ENCODE peak calls at places on chromosomes 6 and 20, in eight cellular contexts. One of them, this sample, is unnamed.

GRCh38 chr6:168637853-168638252 is 196.9 kb downstream of the SMOC2 start:
- DNase-seq in activated effector memory CD4-positive, alpha-beta T cell treated with Interleukin-2 at 50 U/mL for 16 hours: no peak
- DNase-seq in iris pigment epithelial cell: no peak
- DNase-seq in colonic mucosa: peak
- DNase-seq in glutamatergic neuron: no peak
- DNase-seq in head of caudate nucleus: no peak
- DNase-seq in amygdala: no peak
- DNase-seq in T-cell: no peak
- DNase-seq in this sample: no peak

GRCh38 chr20:20931632-20932031 is 174.5 kb downstream of the LINC00237 start:
- DNase-seq in activated effector memory CD4-positive, alpha-beta T cell treated with Interleukin-2 at 50 U/mL for 16 hours: no peak
- DNase-seq in iris pigment epithelial cell: no peak
- DNase-seq in colonic mucosa: no peak
- DNase-seq in glutamatergic neuron: no peak
- DNase-seq in head of caudate nucleus: no peak
- DNase-seq in amygdala: no peak
- DNase-seq in T-cell: no peak
- DNase-seq in this sample: no peak

GRCh38 chr20:1326031-1326930 is 2.7 kb downstream of the SDCBP2 start:
- DNase-seq in activated effector memory CD4-positive, alpha-beta T cell treated with Interleukin-2 at 50 U/mL for 16 hours: no peak
- DNase-seq in iris pigment epithelial cell: peak
- DNase-seq in colonic mucosa: peak
- DNase-seq in glutamatergic neuron: no peak
- DNase-seq in head of caudate nucleus: peak
- DNase-seq in amygdala: no peak
- DNase-seq in T-cell: no peak
- DNase-seq in this sample: no peak

GRCh38 chr6:38508894-38509293 is 130.8 kb downstream of the BTBD9 start:
- DNase-seq in activated effector memory CD4-positive, alpha-beta T cell treated with Interleukin-2 at 50 U/mL for 16 hours: no peak
- DNase-seq in iris pigment epithelial cell: peak
- DNase-seq in colonic mucosa: no peak
- DNase-seq in glutamatergic neuron: no peak
- DNase-seq in head of caudate nucleus: no peak
- DNase-seq in amygdala: no peak
- DNase-seq in T-cell: no peak
- DNase-seq in this sample: no peak

GRCh38 chr6:52642381-52642780 is 28.5 kb upstream of the TMEM14A start:
- DNase-seq in activated effector memory CD4-positive, alpha-beta T cell treated with Interleukin-2 at 50 U/mL for 16 hours: no peak
- DNase-seq in iris pigment epithelial cell: no peak
- DNase-seq in colonic mucosa: no peak
- DNase-seq in glutamatergic neuron: no peak
- DNase-seq in head of caudate nucleus: no peak
- DNase-seq in amygdala: no peak
- DNase-seq in T-cell: no peak
- DNase-seq in this sample: no peak

GRCh38 chr6:44668391-44668930 is 281.0 kb downstream of the CDC5L start:
- DNase-seq in activated effector memory CD4-positive, alpha-beta T cell treated with Interleukin-2 at 50 U/mL for 16 hours: no peak
- DNase-seq in iris pigment epithelial cell: no peak
- DNase-seq in colonic mucosa: peak
- DNase-seq in glutamatergic neuron: no peak
- DNase-seq in head of caudate nucleus: no peak
- DNase-seq in amygdala: no peak
- DNase-seq in T-cell: no peak
- DNase-seq in this sample: no peak

GRCh38 chr20:6492396-6493055 is 275.0 kb upstream of the BMP2 start:
- DNase-seq in activated effector memory CD4-positive, alpha-beta T cell treated with Interleukin-2 at 50 U/mL for 16 hours: no peak
- DNase-seq in iris pigment epithelial cell: peak
- DNase-seq in colonic mucosa: peak
- DNase-seq in glutamatergic neuron: no peak
- DNase-seq in head of caudate nucleus: no peak
- DNase-seq in amygdala: peak
- DNase-seq in T-cell: no peak
- DNase-seq in this sample: no peak

GRCh38 chr6:132818404-132819359 is 4.3 kb downstream of the RPS12 start:
- DNase-seq in activated effector memory CD4-positive, alpha-beta T cell treated with Interleukin-2 at 50 U/mL for 16 hours: no peak
- DNase-seq in iris pigment epithelial cell: peak
- DNase-seq in colonic mucosa: no peak
- DNase-seq in glutamatergic neuron: no peak
- DNase-seq in head of caudate nucleus: no peak
- DNase-seq in amygdala: no peak
- DNase-seq in T-cell: no peak
- DNase-seq in this sample: no peak

GRCh38 chr20:57847104-57847503 is 137.3 kb upstream of the PMEPA1 start:
- DNase-seq in activated effector memory CD4-positive, alpha-beta T cell treated with Interleukin-2 at 50 U/mL for 16 hours: no peak
- DNase-seq in iris pigment epithelial cell: no peak
- DNase-seq in colonic mucosa: no peak
- DNase-seq in glutamatergic neuron: no peak
- DNase-seq in head of caudate nucleus: no peak
- DNase-seq in amygdala: no peak
- DNase-seq in T-cell: no peak
- DNase-seq in this sample: no peak

GRCh38 chr6:141313986-141314385 is 818.7 kb upstream of the GJE1 start:
- DNase-seq in activated effector memory CD4-positive, alpha-beta T cell treated with Interleukin-2 at 50 U/mL for 16 hours: no peak
- DNase-seq in iris pigment epithelial cell: no peak
- DNase-seq in colonic mucosa: no peak
- DNase-seq in glutamatergic neuron: no peak
- DNase-seq in head of caudate nucleus: no peak
- DNase-seq in amygdala: no peak
- DNase-seq in T-cell: no peak
- DNase-seq in this sample: no peak

GRCh38 chr6:169665289-169665688 is 36.5 kb downstream of the WDR27 start:
- DNase-seq in activated effector memory CD4-positive, alpha-beta T cell treated with Interleukin-2 at 50 U/mL for 16 hours: no peak
- DNase-seq in iris pigment epithelial cell: no peak
- DNase-seq in colonic mucosa: no peak
- DNase-seq in glutamatergic neuron: no peak
- DNase-seq in head of caudate nucleus: no peak
- DNase-seq in amygdala: no peak
- DNase-seq in T-cell: no peak
- DNase-seq in this sample: no peak

GRCh38 chr20:53652859-53653520 is 59.4 kb upstream of the ZNF217 start:
- DNase-seq in activated effector memory CD4-positive, alpha-beta T cell treated with Interleukin-2 at 50 U/mL for 16 hours: no peak
- DNase-seq in iris pigment epithelial cell: no peak
- DNase-seq in colonic mucosa: no peak
- DNase-seq in glutamatergic neuron: no peak
- DNase-seq in head of caudate nucleus: no peak
- DNase-seq in amygdala: no peak
- DNase-seq in T-cell: no peak
- DNase-seq in this sample: no peak

GRCh38 chr6:95847061-95847460 is 168.7 kb upstream of the FUT9 start:
- DNase-seq in activated effector memory CD4-positive, alpha-beta T cell treated with Interleukin-2 at 50 U/mL for 16 hours: no peak
- DNase-seq in iris pigment epithelial cell: no peak
- DNase-seq in colonic mucosa: no peak
- DNase-seq in glutamatergic neuron: no peak
- DNase-seq in head of caudate nucleus: no peak
- DNase-seq in amygdala: no peak
- DNase-seq in T-cell: no peak
- DNase-seq in this sample: no peak

GRCh38 chr20:44990425-44990824 is 24.1 kb downstream of the STK4 start:
- DNase-seq in activated effector memory CD4-positive, alpha-beta T cell treated with Interleukin-2 at 50 U/mL for 16 hours: no peak
- DNase-seq in iris pigment epithelial cell: peak
- DNase-seq in colonic mucosa: no peak
- DNase-seq in glutamatergic neuron: no peak
- DNase-seq in head of caudate nucleus: no peak
- DNase-seq in amygdala: no peak
- DNase-seq in T-cell: no peak
- DNase-seq in this sample: no peak

GRCh38 chr6:36933102-36933501 is 21.4 kb upstream of the PI16 start:
- DNase-seq in activated effector memory CD4-positive, alpha-beta T cell treated with Interleukin-2 at 50 U/mL for 16 hours: no peak
- DNase-seq in iris pigment epithelial cell: peak
- DNase-seq in colonic mucosa: no peak
- DNase-seq in glutamatergic neuron: no peak
- DNase-seq in head of caudate nucleus: no peak
- DNase-seq in amygdala: no peak
- DNase-seq in T-cell: no peak
- DNase-seq in this sample: no peak

GRCh38 chr6:129694036-129694435 is 15.9 kb downstream of the ARHGAP18 start:
- DNase-seq in activated effector memory CD4-positive, alpha-beta T cell treated with Interleukin-2 at 50 U/mL for 16 hours: no peak
- DNase-seq in iris pigment epithelial cell: no peak
- DNase-seq in colonic mucosa: no peak
- DNase-seq in glutamatergic neuron: no peak
- DNase-seq in head of caudate nucleus: no peak
- DNase-seq in amygdala: no peak
- DNase-seq in T-cell: no peak
- DNase-seq in this sample: no peak

GRCh38 chr20:59743767-59744485 is 139.6 kb downstream of the PHACTR3 start:
- DNase-seq in activated effector memory CD4-positive, alpha-beta T cell treated with Interleukin-2 at 50 U/mL for 16 hours: no peak
- DNase-seq in iris pigment epithelial cell: no peak
- DNase-seq in colonic mucosa: peak
- DNase-seq in glutamatergic neuron: peak
- DNase-seq in head of caudate nucleus: peak
- DNase-seq in amygdala: no peak
- DNase-seq in T-cell: no peak
- DNase-seq in this sample: no peak

GRCh38 chr6:148779142-148779562 is 32.3 kb downstream of the UST start:
- DNase-seq in activated effector memory CD4-positive, alpha-beta T cell treated with Interleukin-2 at 50 U/mL for 16 hours: no peak
- DNase-seq in iris pigment epithelial cell: peak
- DNase-seq in colonic mucosa: no peak
- DNase-seq in glutamatergic neuron: no peak
- DNase-seq in head of caudate nucleus: no peak
- DNase-seq in amygdala: no peak
- DNase-seq in T-cell: no peak
- DNase-seq in this sample: no peak

GRCh38 chr6:17393335-17394191 is at the start of gene CAP2:
- DNase-seq in activated effector memory CD4-positive, alpha-beta T cell treated with Interleukin-2 at 50 U/mL for 16 hours: no peak
- DNase-seq in iris pigment epithelial cell: peak
- DNase-seq in colonic mucosa: peak
- DNase-seq in glutamatergic neuron: peak
- DNase-seq in head of caudate nucleus: peak
- DNase-seq in amygdala: peak
- DNase-seq in T-cell: no peak
- DNase-seq in this sample: peak

GRCh38 chr20:51094221-51094620 is 71.3 kb upstream of the KCNG1 start:
- DNase-seq in activated effector memory CD4-positive, alpha-beta T cell treated with Interleukin-2 at 50 U/mL for 16 hours: no peak
- DNase-seq in iris pigment epithelial cell: no peak
- DNase-seq in colonic mucosa: no peak
- DNase-seq in glutamatergic neuron: no peak
- DNase-seq in head of caudate nucleus: no peak
- DNase-seq in amygdala: no peak
- DNase-seq in T-cell: no peak
- DNase-seq in this sample: no peak

GRCh38 chr6:38498085-38498484 is 141.6 kb downstream of the BTBD9 start:
- DNase-seq in activated effector memory CD4-positive, alpha-beta T cell treated with Interleukin-2 at 50 U/mL for 16 hours: no peak
- DNase-seq in iris pigment epithelial cell: no peak
- DNase-seq in colonic mucosa: no peak
- DNase-seq in glutamatergic neuron: no peak
- DNase-seq in head of caudate nucleus: no peak
- DNase-seq in amygdala: no peak
- DNase-seq in T-cell: no peak
- DNase-seq in this sample: no peak

GRCh38 chr6:150586850-150587359 is 12.8 kb upstream of the PLEKHG1 start:
- DNase-seq in activated effector memory CD4-positive, alpha-beta T cell treated with Interleukin-2 at 50 U/mL for 16 hours: no peak
- DNase-seq in iris pigment epithelial cell: no peak
- DNase-seq in colonic mucosa: no peak
- DNase-seq in glutamatergic neuron: no peak
- DNase-seq in head of caudate nucleus: no peak
- DNase-seq in amygdala: no peak
- DNase-seq in T-cell: no peak
- DNase-seq in this sample: no peak

GRCh38 chr6:41568585-41569384 is 22.6 kb downstream of the FOXP4 start:
- DNase-seq in activated effector memory CD4-positive, alpha-beta T cell treated with Interleukin-2 at 50 U/mL for 16 hours: no peak
- DNase-seq in iris pigment epithelial cell: peak
- DNase-seq in colonic mucosa: no peak
- DNase-seq in glutamatergic neuron: no peak
- DNase-seq in head of caudate nucleus: no peak
- DNase-seq in amygdala: no peak
- DNase-seq in T-cell: no peak
- DNase-seq in this sample: no peak

GRCh38 chr6:65999288-65999791 is 292.3 kb upstream of the EYS start:
- DNase-seq in activated effector memory CD4-positive, alpha-beta T cell treated with Interleukin-2 at 50 U/mL for 16 hours: no peak
- DNase-seq in iris pigment epithelial cell: no peak
- DNase-seq in colonic mucosa: no peak
- DNase-seq in glutamatergic neuron: no peak
- DNase-seq in head of caudate nucleus: no peak
- DNase-seq in amygdala: no peak
- DNase-seq in T-cell: no peak
- DNase-seq in this sample: no peak

GRCh38 chr20:41436679-41437078 is 70.1 kb upstream of the EMILIN3 start:
- DNase-seq in activated effector memory CD4-positive, alpha-beta T cell treated with Interleukin-2 at 50 U/mL for 16 hours: no peak
- DNase-seq in iris pigment epithelial cell: peak
- DNase-seq in colonic mucosa: no peak
- DNase-seq in glutamatergic neuron: no peak
- DNase-seq in head of caudate nucleus: no peak
- DNase-seq in amygdala: no peak
- DNase-seq in T-cell: no peak
- DNase-seq in this sample: no peak

GRCh38 chr20:57849126-57849867 is 139.5 kb upstream of the PMEPA1 start:
- DNase-seq in activated effector memory CD4-positive, alpha-beta T cell treated with Interleukin-2 at 50 U/mL for 16 hours: no peak
- DNase-seq in iris pigment epithelial cell: no peak
- DNase-seq in colonic mucosa: no peak
- DNase-seq in glutamatergic neuron: no peak
- DNase-seq in head of caudate nucleus: no peak
- DNase-seq in amygdala: no peak
- DNase-seq in T-cell: no peak
- DNase-seq in this sample: no peak

GRCh38 chr6:148814082-148814790 is 67.4 kb downstream of the UST start:
- DNase-seq in activated effector memory CD4-positive, alpha-beta T cell treated with Interleukin-2 at 50 U/mL for 16 hours: no peak
- DNase-seq in iris pigment epithelial cell: no peak
- DNase-seq in colonic mucosa: no peak
- DNase-seq in glutamatergic neuron: no peak
- DNase-seq in head of caudate nucleus: no peak
- DNase-seq in amygdala: no peak
- DNase-seq in T-cell: no peak
- DNase-seq in this sample: no peak

GRCh38 chr6:138662474-138662873 is 111.1 kb upstream of the CCDC28A start:
- DNase-seq in activated effector memory CD4-positive, alpha-beta T cell treated with Interleukin-2 at 50 U/mL for 16 hours: no peak
- DNase-seq in iris pigment epithelial cell: peak
- DNase-seq in colonic mucosa: no peak
- DNase-seq in glutamatergic neuron: no peak
- DNase-seq in head of caudate nucleus: no peak
- DNase-seq in amygdala: no peak
- DNase-seq in T-cell: no peak
- DNase-seq in this sample: no peak

GRCh38 chr20:2292711-2293110 is 3.1 kb upstream of the TGM3 start:
- DNase-seq in activated effector memory CD4-positive, alpha-beta T cell treated with Interleukin-2 at 50 U/mL for 16 hours: no peak
- DNase-seq in iris pigment epithelial cell: no peak
- DNase-seq in colonic mucosa: no peak
- DNase-seq in glutamatergic neuron: no peak
- DNase-seq in head of caudate nucleus: no peak
- DNase-seq in amygdala: no peak
- DNase-seq in T-cell: no peak
- DNase-seq in this sample: no peak

GRCh38 chr6:39638126-39638822 is 86.9 kb downstream of the KIF6 start:
- DNase-seq in activated effector memory CD4-positive, alpha-beta T cell treated with Interleukin-2 at 50 U/mL for 16 hours: no peak
- DNase-seq in iris pigment epithelial cell: no peak
- DNase-seq in colonic mucosa: no peak
- DNase-seq in glutamatergic neuron: no peak
- DNase-seq in head of caudate nucleus: no peak
- DNase-seq in amygdala: no peak
- DNase-seq in T-cell: no peak
- DNase-seq in this sample: no peak

GRCh38 chr20:61886721-61887658 is 178.7 kb downstream of the TAF4 start:
- DNase-seq in activated effector memory CD4-positive, alpha-beta T cell treated with Interleukin-2 at 50 U/mL for 16 hours: no peak
- DNase-seq in iris pigment epithelial cell: peak
- DNase-seq in colonic mucosa: peak
- DNase-seq in glutamatergic neuron: peak
- DNase-seq in head of caudate nucleus: peak
- DNase-seq in amygdala: no peak
- DNase-seq in T-cell: peak
- DNase-seq in this sample: peak

GRCh38 chr6:19578489-19578888 is 258.7 kb upstream of the ID4 start:
- DNase-seq in activated effector memory CD4-positive, alpha-beta T cell treated with Interleukin-2 at 50 U/mL for 16 hours: no peak
- DNase-seq in iris pigment epithelial cell: no peak
- DNase-seq in colonic mucosa: no peak
- DNase-seq in glutamatergic neuron: no peak
- DNase-seq in head of caudate nucleus: no peak
- DNase-seq in amygdala: no peak
- DNase-seq in T-cell: no peak
- DNase-seq in this sample: no peak

GRCh38 chr6:92962846-92963245 is 456.5 kb downstream of the EPHA7 start:
- DNase-seq in activated effector memory CD4-positive, alpha-beta T cell treated with Interleukin-2 at 50 U/mL for 16 hours: no peak
- DNase-seq in iris pigment epithelial cell: no peak
- DNase-seq in colonic mucosa: no peak
- DNase-seq in glutamatergic neuron: no peak
- DNase-seq in head of caudate nucleus: no peak
- DNase-seq in amygdala: no peak
- DNase-seq in T-cell: no peak
- DNase-seq in this sample: no peak

GRCh38 chr6:41451039-41451438 is 95.1 kb upstream of the FOXP4 start:
- DNase-seq in activated effector memory CD4-positive, alpha-beta T cell treated with Interleukin-2 at 50 U/mL for 16 hours: no peak
- DNase-seq in iris pigment epithelial cell: no peak
- DNase-seq in colonic mucosa: peak
- DNase-seq in glutamatergic neuron: peak
- DNase-seq in head of caudate nucleus: no peak
- DNase-seq in amygdala: no peak
- DNase-seq in T-cell: no peak
- DNase-seq in this sample: no peak